ENCODE peak calls at places on chromosomes 7 and 10, in four cellular contexts. B is kidney, P is PC-3, X is PC-9. C is an unnamed sample.
A peak's percentile ranks its signal among the peaks of the same experiment; 100 is the strongest.

GRCh38 chr10:80492875-80493413 is 38.8 kb downstream of the TSPAN14 start:
- DNase-seq in B (no peak), P (no peak), X (no peak), C (no peak)

GRCh38 chr7:46385662-46386309 is 464.7 kb upstream of the IGFBP3 start:
- DNase-seq in B (no peak), P (peak; percentile 94), X (no peak), C (no peak)

GRCh38 chr7:122312789-122313188 is 8.2 kb upstream of the FEZF1 start:
- DNase-seq in B (no peak), P (no peak), X (no peak), C (no peak)

GRCh38 chr7:153604-154003 is 38.8 kb upstream of the FAM20C start:
- DNase-seq in B (peak; percentile 56), P (no peak), X (no peak), C (no peak)

GRCh38 chr7:41881313-41882130 is 178.6 kb upstream of the INHBA start:
- DNase-seq in B (no peak), P (no peak), X (no peak), C (peak; percentile 79)

GRCh38 chr7:55548295-55548731 is 24.0 kb downstream of the VOPP1 start:
- DNase-seq in B (no peak), P (no peak), X (no peak), C (peak; percentile 71)

GRCh38 chr7:80312139-80312661 is 177.6 kb downstream of the GNAI1 start:
- DNase-seq in B (no peak), P (peak; percentile 75), X (peak; percentile 58), C (no peak)

GRCh38 chr7:55073051-55073511 is 54.3 kb downstream of the EGFR start:
- DNase-seq in B (no peak), P (peak; percentile 32), X (no peak), C (peak; percentile 56)

GRCh38 chr10:77939561-77940001 is 13.0 kb upstream of the DLG5 start:
- DNase-seq in B (no peak), P (no peak), X (no peak), C (no peak)

GRCh38 chr10:129742742-129743550 is 221.1 kb downstream of the EBF3 start:
- DNase-seq in B (peak; percentile 59), P (no peak), X (no peak), C (no peak)

GRCh38 chr7:71198887-71199286 is 66.9 kb downstream of the GALNT17 start:
- DNase-seq in B (no peak), P (no peak), X (no peak), C (no peak)

GRCh38 chr7:28551311-28551710 is 139.0 kb downstream of the CREB5 start:
- DNase-seq in B (no peak), P (no peak), X (no peak), C (no peak)

GRCh38 chr7:64876792-64877713 is 26.0 kb upstream of the ZNF273 start:
- DNase-seq in B (peak; percentile 83), P (no peak), X (no peak), C (no peak)

GRCh38 chr10:129861776-129862530 is 102.1 kb downstream of the EBF3 start:
- DNase-seq in B (no peak), P (no peak), X (no peak), C (no peak)

GRCh38 chr7:132414857-132415256 is 161.4 kb downstream of the PLXNA4 start:
- DNase-seq in B (no peak), P (no peak), X (no peak), C (no peak)

GRCh38 chr10:126525326-126525725 is 137.0 kb upstream of the ADAM12 start:
- DNase-seq in B (no peak), P (no peak), X (no peak), C (no peak)

DNA sequence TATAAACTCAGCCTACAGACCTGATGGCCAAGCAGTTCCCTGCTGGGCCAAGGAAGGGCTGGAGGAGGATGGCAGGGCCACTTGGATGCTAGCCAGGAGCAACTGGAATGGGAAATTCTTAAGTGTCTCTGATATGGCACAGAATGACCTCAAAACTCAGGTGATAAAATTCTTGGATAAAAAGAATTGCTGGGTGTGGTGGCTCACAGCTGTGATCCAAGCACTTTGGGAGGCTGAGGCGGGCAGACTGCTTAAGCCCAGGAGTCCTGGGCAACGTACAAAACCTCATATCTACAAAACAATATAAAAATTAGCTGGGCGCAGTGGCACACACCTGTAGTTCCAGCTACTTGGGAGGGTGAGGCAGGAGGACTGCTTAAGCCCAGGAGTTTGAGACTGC is 14.0 kb upstream of the PKD1L1 start:
- DNase-seq in B (no peak), P (no peak), X (no peak), C (no peak)
- H3K36me3 ChIP-seq in B (peaks cover 42% of the 10 kb centered on the region), P (peaks cover 46% of the 10 kb centered on the region), X (peaks cover 56% of the 10 kb centered on the region), C (peaks cover 11% of the 10 kb centered on the region)

DNA sequence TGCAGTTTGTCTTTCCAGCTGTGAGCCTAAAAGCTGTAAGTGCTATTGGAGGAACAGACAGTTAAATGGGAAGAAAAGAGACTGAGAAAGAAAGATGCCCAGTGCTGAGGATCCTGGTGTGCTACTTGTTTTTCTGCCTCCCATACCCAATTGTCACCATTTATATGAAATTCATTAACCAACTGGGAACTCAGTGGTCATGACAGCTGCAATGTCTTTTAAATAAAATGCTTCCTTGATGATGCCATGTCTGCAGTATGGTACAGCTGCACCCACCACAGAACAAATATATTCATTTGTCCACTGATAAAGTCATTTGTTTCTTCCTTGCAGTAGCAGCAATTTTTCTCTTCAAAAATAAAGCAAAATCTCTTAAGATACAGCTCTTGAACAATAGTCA is 15.6 kb upstream of the RTKN2 start:
- DNase-seq in B (no peak), P (no peak), X (no peak), C (no peak)
- TF ChIP-seq CTCF in B (no peak), P (no peak), X (no peak), C (no peak)

GRCh38 chr7:17206354-17206905 is 92.0 kb upstream of the AHR start:
- DNase-seq in B (no peak), P (peak; percentile 93), X (peak; percentile 33), C (no peak)

GRCh38 chr7:17209101-17209500 is 89.4 kb upstream of the AHR start:
- DNase-seq in B (no peak), P (no peak), X (no peak), C (no peak)

GRCh38 chr7:17211307-17211836 is 87.1 kb upstream of the AHR start:
- DNase-seq in B (no peak), P (no peak), X (no peak), C (no peak)

GRCh38 chr7:17207220-17207619 is 91.2 kb upstream of the AHR start:
- DNase-seq in B (no peak), P (peak; percentile 36), X (no peak), C (no peak)

GRCh38 chr7:17205850-17206353 is 92.5 kb upstream of the AHR start:
- DNase-seq in B (no peak), P (no peak), X (no peak), C (no peak)
- H3K4me3 ChIP-seq in B (no peak overlapping the region), P (no peak overlapping the region), X (no peak overlapping the region), C (no peak overlapping the region)

DNA sequence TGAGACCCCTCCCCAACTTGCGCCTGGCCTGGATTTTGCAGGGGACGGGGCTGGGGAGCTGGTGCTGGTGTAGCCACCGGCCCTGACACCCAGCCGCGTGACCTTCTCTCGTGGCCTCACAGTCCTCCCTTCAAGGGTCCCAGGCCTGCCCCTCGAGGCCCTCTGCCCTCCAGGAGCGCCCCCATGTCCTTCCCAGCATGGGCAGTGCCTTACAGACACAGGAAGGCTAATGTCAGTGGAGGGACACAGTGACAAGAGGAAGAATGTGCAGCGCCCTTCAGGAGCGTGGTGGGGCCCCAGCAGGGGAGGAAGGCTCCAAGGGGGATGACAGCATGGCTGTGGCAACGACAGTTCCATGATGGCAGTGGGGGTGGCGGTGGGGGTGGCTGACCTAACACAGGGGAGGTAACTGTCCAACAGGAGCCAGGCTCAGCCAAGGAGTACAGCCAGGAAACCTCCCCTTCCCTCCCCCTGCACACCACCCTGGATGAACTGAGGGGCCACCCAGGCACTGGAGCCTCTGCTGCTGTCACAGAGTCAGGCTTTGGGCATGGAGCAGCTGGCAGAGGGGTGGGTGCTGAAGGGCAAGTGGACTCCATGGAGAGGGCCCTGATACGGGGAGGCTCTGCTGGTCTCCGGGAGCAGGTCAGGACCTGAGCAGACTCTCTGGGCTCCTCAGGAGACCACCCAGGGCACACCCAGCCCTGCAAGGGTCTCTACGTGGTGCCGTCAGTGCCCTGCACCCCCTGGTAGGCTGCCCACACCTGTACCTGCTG is 76.0 kb upstream of the RET start:
- DNase-seq in B (no peak), P (no peak), X (no peak), C (no peak)
- H3K36me3 ChIP-seq in B (no peaks in the 10 kb centered on the region), P (no peaks in the 10 kb centered on the region), X (no peaks in the 10 kb centered on the region), C (no peaks in the 10 kb centered on the region)

GRCh38 chr10:3446233-3446632 is 273.7 kb upstream of the PITRM1 start:
- DNase-seq in B (no peak), P (no peak), X (no peak), C (no peak)
- TF ChIP-seq CTCF in B (no peak), P (no peak), X (no peak), C (no peak)

GRCh38 chr10:22333167-22333566 is 12.1 kb upstream of the SPAG6 start:
- DNase-seq in B (no peak), P (no peak), X (no peak), C (no peak)
- H3K4me3 ChIP-seq in B (no peak overlapping the region), P (no peak overlapping the region), X (no peak overlapping the region), C (no peak overlapping the region)

GRCh38 chr10:70425096-70425495 is 16.4 kb downstream of the NODAL start:
- DNase-seq in B (no peak), P (no peak), X (no peak), C (no peak)
- H3K36me3 ChIP-seq in B (peaks cover 42% of the 10 kb centered on the region), P (peaks cover 79% of the 10 kb centered on the region), X (peaks cover 61% of the 10 kb centered on the region), C (peaks cover 29% of the 10 kb centered on the region)

C was measured in GM06990.